ENCODE peak calls at places on chromosomes 13 and 19, in five cellular contexts. T is cardiac fibroblast, C is right atrium auricular region, K is HAP-1, L is small intestine. D is an unnamed sample.

GRCh38 chr19:35295792-35296462 is 4.0 kb downstream of the MAG start:
- DNase-seq in C (no peak), K (no peak), T (no peak), L (no peak), D (no peak)

GRCh38 chr19:49589391-49589790 is 1.6 kb upstream of the PRR12 start:
- DNase-seq in C (no peak), L (no peak), T (no peak), K (no peak), D (no peak)

GRCh38 chr13:60970736-60971135 is 444.9 kb downstream of the PCDH20 start:
- DNase-seq in C (no peak), L (no peak), K (no peak), T (no peak), D (no peak)

GRCh38 chr19:4583961-4584669 is 24.6 kb upstream of the SEMA6B start:
- DNase-seq in L (no peak), K (no peak), T (peak; percentile 66), C (no peak), D (no peak)

GRCh38 chr13:42181381-42181953 is 90.5 kb upstream of the AKAP11 start:
- DNase-seq in L (no peak), K (no peak), C (no peak), T (peak; percentile 33), D (no peak)

GRCh38 chr19:480016-480855 is 16.1 kb upstream of the MADCAM1 start:
- DNase-seq in T (peak; percentile 47), L (peak; percentile 82), K (peak; percentile 64), C (peak; percentile 87), D (no peak)

GRCh38 chr13:101465877-101466276 is 13.4 kb downstream of the ITGBL1 start:
- DNase-seq in T (no peak), K (no peak), C (no peak), L (no peak), D (no peak)

GRCh38 chr19:18278521-18279265 is 2.7 kb downstream of the JUND start:
- DNase-seq in T (peak; percentile 51), L (peak; percentile 53), K (no peak), C (no peak), D (no peak)

GRCh38 chr19:4707956-4708650 is 15.5 kb downstream of the DPP9 start:
- DNase-seq in C (no peak), T (peak; percentile 53), K (no peak), L (no peak), D (no peak)

GRCh38 chr19:4456843-4457653 is 546 bp downstream of the UBXN6 start:
- DNase-seq in T (peak; percentile 87), C (no peak), K (peak; percentile 31), L (peak; percentile 6), D (no peak)

GRCh38 chr13:40024962-40025714 is 369.7 kb downstream of the COG6 start:
- DNase-seq in K (no peak), T (peak; percentile 9), C (no peak), L (no peak), D (no peak)

GRCh38 chr13:107447591-107447990 is 767.7 kb downstream of the LIG4 start:
- DNase-seq in K (no peak), L (no peak), T (no peak), C (no peak), D (no peak)

GRCh38 chr13:75419656-75420055 is 62.3 kb downstream of the TBC1D4 start:
- DNase-seq in T (no peak), L (no peak), K (no peak), C (no peak), D (no peak)

GRCh38 chr13:43545317-43545874 is 241.4 kb downstream of the ENOX1 start:
- DNase-seq in T (peak; percentile 77), K (no peak), L (no peak), C (no peak), D (no peak)

GRCh38 chr19:5973867-5974635 is 3.9 kb downstream of the RANBP3 start:
- DNase-seq in K (no peak), T (no peak), C (no peak), L (no peak), D (no peak)

GRCh38 chr13:24982333-24982999 is 113.5 kb upstream of the PABPC3 start:
- DNase-seq in T (no peak), L (peak; percentile 68), C (peak; percentile 48), K (no peak), D (no peak)

GRCh38 chr13:51612867-51613266 is 28.6 kb downstream of the WDFY2 start:
- DNase-seq in C (no peak), K (no peak), T (no peak), L (no peak), D (no peak)

GRCh38 chr13:84037937-84038464 is 155.7 kb upstream of the SLITRK1 start:
- DNase-seq in T (no peak), K (no peak), C (no peak), L (no peak), D (no peak)

GRCh38 chr19:11141937-11142527 is 13.6 kb downstream of the SPC24 start:
- DNase-seq in C (no peak), K (no peak), L (no peak), T (no peak), D (no peak)

DNA sequence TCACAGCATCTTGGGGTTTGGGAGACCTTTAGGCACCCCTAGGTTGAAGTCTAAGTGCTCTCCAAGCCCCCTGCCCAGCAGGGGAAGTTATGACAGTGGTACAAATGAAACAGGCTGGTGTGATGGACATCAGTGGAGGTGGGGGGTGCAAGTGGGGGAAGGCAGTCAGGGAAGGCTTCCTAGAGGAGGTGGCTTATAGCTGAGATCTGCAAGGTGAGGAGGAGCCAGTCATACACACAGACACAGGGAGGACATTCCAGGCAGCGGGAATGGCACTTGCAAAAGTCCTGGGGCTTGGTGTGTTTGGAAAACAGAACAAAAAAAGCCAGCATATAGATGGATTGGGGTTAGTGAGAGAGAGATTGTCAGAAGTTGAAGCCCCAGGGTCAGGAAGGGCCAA is 11.6 kb downstream of the HSH2D start:
- DNase-seq in T (no peak), L (no peak), K (no peak), C (no peak), D (no peak)
- H3K4me3 ChIP-seq in T (no peak overlapping the region), L (no peak overlapping the region), K (no peak overlapping the region), C (no peak overlapping the region), D (no peak overlapping the region)

DNA sequence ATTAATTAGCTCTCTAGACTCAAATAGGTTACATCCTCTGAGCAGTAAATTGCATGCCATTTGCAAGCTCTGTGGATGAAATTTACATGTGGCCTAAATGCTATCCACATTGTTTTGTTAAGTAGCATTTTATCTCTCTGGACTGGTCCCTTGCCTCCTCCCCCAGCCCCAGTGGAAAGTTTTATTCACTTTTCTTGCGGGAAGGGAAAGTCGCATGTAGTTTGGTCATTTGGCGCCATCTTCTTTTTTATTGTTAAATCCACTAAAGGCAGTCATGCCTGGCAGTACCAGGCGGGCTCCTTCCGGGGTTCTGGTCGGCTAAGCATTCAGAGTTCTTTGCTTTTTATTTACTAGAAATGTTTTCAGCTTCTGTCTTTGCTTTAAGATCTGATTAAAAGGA is 188.7 kb downstream of the TM9SF2 start:
- DNase-seq in T (no peak), K (no peak), L (no peak), C (no peak), D (no peak)
- H3K4me3 ChIP-seq in T (no peak overlapping the region), K (no peak overlapping the region), L (no peak overlapping the region), C (no peak overlapping the region), D (no peak overlapping the region)

GRCh38 chr19:13865243-13865577 is 11.7 kb upstream of the NANOS3 start:
- DNase-seq in L (no peak), T (no peak), C (no peak), K (no peak), D (no peak)
- H3K4me3 ChIP-seq in L (peak overlapping the region; percentile 26), T (peak overlapping the region; percentile 54), C (peak overlapping the region; percentile 82), K (peak overlapping the region; percentile 44), D (peak overlapping the region; percentile 52)

GRCh38 chr19:46741447-46741846 is 4.4 kb upstream of the FKRP start:
- DNase-seq in T (no peak), K (no peak), L (no peak), C (no peak), D (no peak)

GRCh38 chr19:46745521-46746280 is at the start of gene FKRP:
- DNase-seq in L (no peak), K (no peak), C (no peak), T (no peak), D (no peak)

GRCh38 chr19:46745030-46745429 is 827 bp upstream of the FKRP start:
- DNase-seq in L (no peak), T (no peak), C (no peak), K (no peak), D (no peak)

GRCh38 chr19:46746281-46746965 is at the start of gene STRN4:
- DNase-seq in K (peak; percentile 39), C (no peak), L (peak; percentile 54), T (peak; percentile 59), D (no peak)

GRCh38 chr19:46744005-46744691 is 1.7 kb upstream of the FKRP start:
- DNase-seq in L (no peak), T (no peak), C (no peak), K (no peak), D (no peak)
- H3K4me3 ChIP-seq in L (no peak overlapping the region), T (no peak overlapping the region), C (no peak overlapping the region), K (peak overlapping the region; percentile 91), D (no peak overlapping the region)

DNA sequence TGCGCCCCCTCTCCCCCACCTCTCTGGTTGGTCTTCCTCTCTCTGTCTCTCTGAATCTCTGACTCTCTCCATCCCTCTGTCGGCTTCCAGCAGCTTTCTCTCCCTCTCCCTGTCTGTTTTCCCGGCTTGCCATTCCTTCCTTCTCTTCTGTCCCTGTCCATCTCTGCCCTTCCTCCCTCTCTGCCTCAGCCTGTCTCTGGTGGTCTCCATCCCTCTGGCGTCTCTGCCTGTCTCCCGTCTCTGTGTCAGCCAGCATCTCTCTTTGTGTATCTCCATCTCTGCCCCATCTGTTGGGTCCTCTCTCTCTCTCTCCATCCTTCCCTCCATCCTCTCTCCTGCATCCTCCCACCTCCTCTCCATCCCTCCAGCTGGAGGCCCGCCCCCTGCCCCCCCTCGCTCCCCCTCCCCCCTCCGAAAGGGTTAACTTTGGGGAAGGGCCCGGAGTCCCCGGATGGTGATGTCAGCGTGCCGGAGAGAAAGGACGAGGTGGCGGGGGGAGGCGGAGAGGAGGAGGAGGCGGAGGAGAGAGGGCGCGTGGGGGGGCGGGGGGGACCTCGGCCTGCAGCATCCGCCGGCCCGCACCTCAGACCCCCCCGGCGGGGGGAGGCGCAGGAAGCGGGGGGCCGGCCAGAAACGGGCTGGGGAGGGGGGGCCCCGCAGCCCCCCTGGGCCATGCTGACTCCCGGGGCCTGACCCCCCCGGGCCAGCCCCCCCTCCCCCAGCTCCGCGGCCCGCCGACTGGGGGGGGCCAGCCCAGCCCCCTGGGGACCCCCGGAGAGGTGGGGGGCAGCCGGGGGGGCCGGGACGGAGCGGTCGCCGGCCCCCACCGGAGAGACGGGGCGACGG is at the start of gene BRSK1:
- DNase-seq in C (no peak), K (peak; percentile 30), L (no peak), T (peak; percentile 54), D (no peak)
- H3K4me3 ChIP-seq in C (peak within 1 kb of the TSS; percentile 77), K (peak within 1 kb of the TSS; percentile 21), L (peak within 1 kb of the TSS; percentile 8), T (peak within 1 kb of the TSS; percentile 35), D (peak within 1 kb of the TSS; percentile 51)